ENCODE peak calls at places on chromosome 17, in five cellular contexts. R is fibroblast of the aortic adventitia, O is lung, G is IMR-90, L is dorsolateral prefrontal cortex. A is an unnamed sample.
A peak's percentile ranks its signal among the peaks of the same experiment; 100 is the strongest.

GRCh38 chr17:30380643-30381419 is 2.1 kb downstream of the CPD start:
- DNase-seq in O (no peak), G (no peak), R (no peak), L (no peak), A (no peak)

GRCh38 chr17:79984877-79985276 is 50.8 kb downstream of the TBC1D16 start:
- DNase-seq in L (no peak), G (no peak), R (no peak), O (no peak), A (no peak)

GRCh38 chr17:57010495-57010894 is 32.6 kb downstream of the SCPEP1 start:
- DNase-seq in R (no peak), G (no peak), L (no peak), O (no peak), A (no peak)

GRCh38 chr17:50565559-50566350 is 5.2 kb downstream of the CACNA1G start:
- DNase-seq in O (no peak), L (peak; percentile 72), G (peak; percentile 4), R (no peak), A (no peak)

GRCh38 chr17:50096092-50096491 is 941 bp downstream of the PDK2 start:
- DNase-seq in R (no peak), O (no peak), L (no peak), G (no peak), A (no peak)

GRCh38 chr17:62807812-62808575 is at the start of gene MARCHF10:
- DNase-seq in R (no peak), O (peak; percentile 41), G (no peak), L (peak; percentile 62), A (peak; percentile 30)

GRCh38 chr17:55161935-55162555 is 102.7 kb upstream of the HLF start:
- DNase-seq in R (peak; percentile 50), G (peak; percentile 95), O (no peak), L (no peak), A (peak; percentile 88)

GRCh38 chr17:6170349-6170748 is 100.2 kb downstream of the WSCD1 start:
- DNase-seq in O (no peak), G (no peak), R (no peak), L (no peak), A (no peak)

GRCh38 chr17:50781167-50781566 is 13.8 kb upstream of the ANKRD40CL start:
- DNase-seq in G (no peak), L (no peak), R (no peak), O (no peak), A (no peak)

GRCh38 chr17:62935481-62935880 is 30.6 kb upstream of the TANC2 start:
- DNase-seq in O (no peak), G (no peak), R (no peak), L (no peak), A (no peak)

GRCh38 chr17:7293131-7293557 is 1.3 kb downstream of the YBX2 start:
- DNase-seq in R (no peak), O (no peak), G (no peak), L (no peak), A (no peak)

GRCh38 chr17:44518032-44518431 is 14.8 kb upstream of the GPATCH8 start:
- DNase-seq in R (peak; percentile 44), G (peak; percentile 51), L (no peak), O (no peak), A (no peak)

GRCh38 chr17:7932483-7932891 is 481 bp downstream of the CNTROB start:
- DNase-seq in O (no peak), L (no peak), R (peak; percentile 33), G (peak; percentile 21), A (no peak)

GRCh38 chr17:74437702-74438101 is 5.8 kb downstream of the GPRC5C start:
- DNase-seq in G (no peak), R (no peak), O (no peak), L (no peak), A (no peak)

GRCh38 chr17:29384901-29385300 is 5.3 kb upstream of the TAOK1 start:
- DNase-seq in O (no peak), L (no peak), G (no peak), R (no peak), A (no peak)

GRCh38 chr17:77453613-77454559 is 313.1 kb downstream of the SEC14L1 start:
- DNase-seq in O (no peak), L (no peak), R (no peak), G (no peak), A (no peak)

GRCh38 chr17:3639981-3640596 is 3.5 kb downstream of the CTNS start:
- DNase-seq in R (peak; percentile 83), G (peak; percentile 74), L (no peak), O (no peak), A (peak; percentile 60)

GRCh38 chr17:33779399-33779697 is 475.7 kb upstream of the CCL2 start:
- DNase-seq in R (no peak), G (no peak), L (no peak), O (no peak), A (no peak)

GRCh38 chr17:1484586-1485310 is 7.7 kb downstream of the MYO1C start:
- DNase-seq in L (no peak), G (no peak), O (peak; percentile 69), R (peak; percentile 38), A (peak; percentile 69)
- TF ChIP-seq CTCF in L (no peak), G (no peak), O (no peak), R (no peak), A (no peak)

GRCh38 chr17:1159781-1160180 is 20.0 kb downstream of the ABR start:
- DNase-seq in L (no peak), G (no peak), O (no peak), R (no peak), A (no peak)

GRCh38 chr17:1158879-1159278 is 20.9 kb downstream of the ABR start:
- DNase-seq in O (no peak), G (peak; percentile 84), L (no peak), R (peak; percentile 32), A (no peak)

GRCh38 chr17:1164935-1165556 is 14.7 kb downstream of the ABR start:
- DNase-seq in R (no peak), O (no peak), G (no peak), L (no peak), A (no peak)

GRCh38 chr17:1160591-1161041 is 19.2 kb downstream of the ABR start:
- DNase-seq in O (no peak), G (no peak), L (no peak), R (no peak), A (no peak)

GRCh38 chr17:1162116-1162855 is 17.5 kb downstream of the ABR start:
- DNase-seq in G (no peak), L (no peak), O (no peak), R (no peak), A (no peak)
- H3K4me3 ChIP-seq in G (no peak overlapping the region), L (no peak overlapping the region), O (no peak overlapping the region), R (no peak overlapping the region), A (no peak overlapping the region)

GRCh38 chr17:11264183-11264871 is 23.3 kb downstream of the SHISA6 start:
- DNase-seq in O (no peak), G (no peak), R (no peak), L (no peak), A (no peak)
- TF ChIP-seq CTCF in O (no peak), G (no peak), R (no peak), L (no peak), A (no peak)

GRCh38 chr17:38870259-38871165 is 654 bp downstream of the LASP1 start:
- DNase-seq in G (peak; percentile 42), O (peak; percentile 75), R (peak; percentile 54), L (peak; percentile 72), A (peak; percentile 70)

GRCh38 chr17:38872671-38873385 is 3.0 kb downstream of the LASP1 start:
- DNase-seq in L (no peak), O (no peak), R (no peak), G (no peak), A (no peak)

GRCh38 chr17:38871247-38871991 is 1.6 kb downstream of the LASP1 start:
- DNase-seq in O (peak; percentile 80), L (no peak), G (peak; percentile 80), R (peak; percentile 63), A (peak; percentile 95)

GRCh38 chr17:38873646-38874380 is 4.0 kb downstream of the LASP1 start:
- DNase-seq in L (no peak), O (no peak), G (no peak), R (no peak), A (no peak)

GRCh38 chr17:38871992-38872605 is 2.2 kb downstream of the LASP1 start:
- DNase-seq in O (no peak), G (no peak), L (no peak), R (no peak), A (no peak)
- H3K4me3 ChIP-seq in O (peak overlapping the region; percentile 93), G (peak overlapping the region; percentile 90), L (peak overlapping the region; percentile 97), R (peak overlapping the region; percentile 96), A (peak overlapping the region; percentile 99)

GRCh38 chr17:78971764-78972506 is 7.8 kb downstream of the LGALS3BP start:
- DNase-seq in R (no peak), O (no peak), L (no peak), G (no peak), A (no peak)
- TF ChIP-seq CTCF in R (no peak), O (no peak), L (no peak), G (no peak), A (no peak)

GRCh38 chr17:82198092-82198491 is 14.6 kb downstream of the CCDC57 start:
- DNase-seq in G (no peak), L (no peak), O (no peak), R (no peak), A (no peak)

GRCh38 chr17:82196273-82196672 is 16.4 kb downstream of the CCDC57 start:
- DNase-seq in G (no peak), R (no peak), O (no peak), L (no peak), A (no peak)

GRCh38 chr17:82194765-82195164 is 17.9 kb downstream of the CCDC57 start:
- DNase-seq in G (no peak), O (no peak), L (no peak), R (no peak), A (no peak)

GRCh38 chr17:82195675-82196258 is 16.9 kb downstream of the CCDC57 start:
- DNase-seq in R (peak; percentile 12), O (no peak), G (no peak), L (no peak), A (no peak)

GRCh38 chr17:82193520-82194236 is 19.0 kb downstream of the CCDC57 start:
- DNase-seq in L (no peak), G (no peak), O (no peak), R (no peak), A (no peak)
- H3K4me3 ChIP-seq in L (no peak overlapping the region), G (no peak overlapping the region), O (no peak overlapping the region), R (no peak overlapping the region), A (no peak overlapping the region)

GRCh38 chr17:67177732-67178131 is 67.3 kb downstream of the HELZ start:
- DNase-seq in O (no peak), R (no peak), G (no peak), L (no peak), A (no peak)
- TF ChIP-seq CTCF in O (no peak), R (no peak), G (no peak), L (no peak), A (no peak)

DNA sequence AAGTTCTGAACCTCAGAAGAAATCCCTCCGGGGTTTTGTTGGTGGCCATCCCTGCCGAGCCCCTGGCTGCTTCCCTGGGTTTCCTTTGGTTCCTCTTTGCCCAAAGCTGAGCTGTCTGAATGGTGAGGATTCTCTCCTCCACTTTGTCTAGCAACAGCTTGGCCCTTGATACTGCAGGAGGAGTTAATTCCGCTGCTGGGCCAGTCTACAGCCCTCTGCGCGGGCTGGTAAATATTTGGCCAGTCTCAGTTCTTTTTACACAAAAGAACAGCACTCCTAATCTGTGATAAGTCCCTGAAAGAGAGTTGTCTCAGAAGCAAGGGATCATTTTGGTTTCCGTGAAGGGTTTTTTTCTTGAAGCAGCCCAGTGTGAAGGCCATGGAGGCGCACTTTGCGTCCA is 171.0 kb downstream of the RAB11FIP4 start:
- DNase-seq in G (no peak), O (no peak), L (no peak), R (no peak), A (no peak)
- H3K4me3 ChIP-seq in G (no peak overlapping the region), O (no peak overlapping the region), L (no peak overlapping the region), R (peak overlapping the region; percentile 10), A (peak overlapping the region; percentile 89)